ENCODE peak calls at places on chromosome 3, in ten cellular contexts. B is skeletal muscle cell, N is A673, Q is endodermal cell, C is HepG2, V is AG10803, Y is colonic mucosa, G is MM.1S, X is endothelial cell of umbilical vein, J is ovary. A is an unnamed sample.

GRCh38 chr3:127446756-127447155 is 143.8 kb downstream of the TPRA1 start:
- DNase-seq in V (no peak), B (no peak), Q (peak; percentile 13), G (no peak), C (no peak), J (no peak), N (no peak), Y (no peak), X (no peak), A (peak; percentile 34)

GRCh38 chr3:160444411-160444810 is 5.2 kb downstream of the TRIM59 start:
- DNase-seq in V (no peak), Y (no peak), B (no peak), N (no peak), G (no peak), J (no peak), C (no peak), Q (no peak), X (no peak), A (no peak)

GRCh38 chr3:42057561-42058211 is 33.5 kb upstream of the TRAK1 start:
- DNase-seq in G (no peak), N (no peak), Y (peak; percentile 69), C (no peak), Q (no peak), X (no peak), V (no peak), J (no peak), B (no peak), A (no peak)

GRCh38 chr3:126107960-126108688 is 24.2 kb upstream of the SLC41A3 start:
- DNase-seq in V (no peak), B (no peak), N (no peak), C (no peak), G (no peak), Q (no peak), J (no peak), X (no peak), Y (peak; percentile 11), A (no peak)

GRCh38 chr3:151852074-151852811 is 21.2 kb upstream of the SUCNR1 start:
- DNase-seq in X (no peak), B (no peak), C (no peak), J (no peak), Y (no peak), G (no peak), N (no peak), Q (no peak), V (no peak), A (no peak)

GRCh38 chr3:31486865-31487533 is 45.7 kb upstream of the STT3B start:
- DNase-seq in J (no peak), B (no peak), V (no peak), Q (no peak), N (no peak), Y (no peak), G (no peak), C (peak; percentile 44), X (no peak), A (no peak)

GRCh38 chr3:124601189-124601588 is 129.1 kb upstream of the UMPS start:
- DNase-seq in X (no peak), V (no peak), C (no peak), Y (no peak), J (no peak), N (no peak), G (no peak), B (no peak), Q (no peak), A (no peak)

GRCh38 chr3:108329508-108329907 is 33.2 kb downstream of the HHLA2 start:
- DNase-seq in Y (no peak), G (no peak), X (no peak), C (no peak), N (no peak), Q (no peak), V (no peak), J (no peak), B (no peak), A (no peak)

GRCh38 chr3:114624676-114625181 is 330.9 kb downstream of the TIGIT start:
- DNase-seq in C (peak; percentile 87), X (peak; percentile 97), G (no peak), J (peak; percentile 94), V (peak; percentile 98), Y (peak; percentile 58), Q (peak; percentile 48), B (peak; percentile 97), N (peak; percentile 10), A (peak; percentile 97)

GRCh38 chr3:43178891-43179366 is 73.0 kb upstream of the POMGNT2 start:
- DNase-seq in V (peak; percentile 21), X (peak; percentile 83), Y (peak; percentile 86), B (peak; percentile 69), Q (peak; percentile 20), G (no peak), C (peak; percentile 91), N (no peak), J (no peak), A (no peak)

GRCh38 chr3:45760878-45761711 is 35.2 kb downstream of the SLC6A20 start:
- DNase-seq in V (peak; percentile 68), X (peak; percentile 48), Q (peak; percentile 87), B (peak; percentile 20), Y (peak; percentile 51), G (peak; percentile 47), J (peak; percentile 43), C (peak; percentile 39), N (peak; percentile 23), A (no peak)

GRCh38 chr3:177838951-177839350 is 641.7 kb upstream of the TBL1XR1 start:
- DNase-seq in C (no peak), B (no peak), X (no peak), N (no peak), J (no peak), V (no peak), Q (no peak), G (no peak), Y (no peak), A (no peak)

GRCh38 chr3:106510206-106510605 is 641.4 kb upstream of the CBLB start:
- DNase-seq in V (peak; percentile 82), X (no peak), B (peak; percentile 22), C (no peak), Q (no peak), Y (no peak), N (no peak), G (no peak), J (no peak), A (no peak)

GRCh38 chr3:152362086-152362485 is 93.4 kb downstream of the MBNL1 start:
- DNase-seq in G (no peak), Y (no peak), B (no peak), C (no peak), X (no peak), V (no peak), Q (no peak), J (no peak), N (no peak), A (no peak)

DNA sequence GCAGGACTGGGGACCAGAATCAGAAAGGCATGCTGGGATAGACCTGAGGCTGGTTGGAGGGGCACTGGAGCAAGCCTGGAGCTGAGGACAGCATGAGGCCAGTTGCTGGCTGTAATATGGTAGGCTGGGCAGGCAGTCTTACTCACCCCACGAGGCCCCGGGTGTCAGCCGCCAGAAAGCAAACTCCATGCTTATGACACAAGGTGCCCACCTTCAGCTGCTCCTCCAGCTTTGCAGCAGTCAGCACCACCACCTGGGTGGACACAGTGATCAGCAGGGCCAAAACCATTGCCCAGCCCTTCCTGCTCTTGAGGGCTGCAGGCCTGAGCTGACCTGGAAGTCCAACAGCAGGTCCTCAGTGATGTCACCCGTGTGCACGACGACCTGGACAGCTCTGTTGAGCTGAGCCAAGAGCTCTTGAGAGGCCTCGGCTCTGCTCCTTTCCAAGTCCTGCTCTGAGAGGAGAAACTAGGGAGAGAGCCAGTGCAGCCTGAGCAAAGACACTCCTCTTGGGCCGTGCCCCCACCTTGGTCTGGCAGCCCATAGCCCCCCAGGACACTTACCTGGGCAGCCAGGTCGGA is 747 bp downstream of the UBA7 start:
- DNase-seq in J (no peak), N (no peak), V (no peak), C (no peak), G (no peak), Y (no peak), X (no peak), Q (no peak), B (no peak), A (no peak)
- H3K4me3 ChIP-seq in J (peak overlapping the region; percentile 42), N (no peak overlapping the region), V (peak overlapping the region; percentile 75), C (peak overlapping the region; percentile 56), G (peak overlapping the region; percentile 56), Y (peak overlapping the region; percentile 43), X (peak overlapping the region; percentile 48), Q (no peak overlapping the region), B (peak overlapping the region; percentile 45), A (peak overlapping the region; percentile 41)

DNA sequence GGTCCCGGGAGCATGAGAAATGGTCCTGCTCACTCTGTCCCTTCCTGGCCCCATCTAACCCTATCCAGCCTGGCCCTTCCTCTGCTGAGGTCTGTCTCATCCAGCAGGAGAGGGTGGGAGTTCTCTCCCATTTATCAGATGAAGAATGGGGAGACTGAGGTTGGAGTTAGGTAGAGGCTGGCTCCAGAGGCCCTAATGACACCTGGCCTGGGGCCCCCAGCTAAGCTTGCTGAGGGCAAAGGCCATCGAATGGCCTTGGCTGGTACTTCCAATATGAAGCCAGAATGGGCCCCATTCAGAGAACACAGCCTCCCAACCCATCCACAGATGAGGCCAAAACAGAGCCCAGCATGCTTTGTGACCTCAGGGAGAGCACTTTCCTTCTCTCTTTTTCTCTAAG is 1.4 kb downstream of the CAMK1 start:
- DNase-seq in X (no peak), N (no peak), Q (no peak), V (no peak), J (no peak), Y (no peak), C (peak; percentile 25), G (no peak), B (no peak), A (no peak)
- H3K4me3 ChIP-seq in X (no peak overlapping the region), N (no peak overlapping the region), Q (no peak overlapping the region), V (no peak overlapping the region), J (no peak overlapping the region), Y (no peak overlapping the region), C (peak overlapping the region; percentile 76), G (no peak overlapping the region), B (no peak overlapping the region), A (no peak overlapping the region)

GRCh38 chr3:176087066-176087697 is 1110.1 kb downstream of the TBL1XR1 start:
- DNase-seq in Q (no peak), X (no peak), V (no peak), J (no peak), G (peak; percentile 69), B (no peak), Y (no peak), N (no peak), C (no peak), A (no peak)
- H3K4me3 ChIP-seq in Q (no peak overlapping the region), X (no peak overlapping the region), V (no peak overlapping the region), J (no peak overlapping the region), G (peak overlapping the region; percentile 33), B (no peak overlapping the region), Y (no peak overlapping the region), N (no peak overlapping the region), C (no peak overlapping the region), A (no peak overlapping the region)

DNA sequence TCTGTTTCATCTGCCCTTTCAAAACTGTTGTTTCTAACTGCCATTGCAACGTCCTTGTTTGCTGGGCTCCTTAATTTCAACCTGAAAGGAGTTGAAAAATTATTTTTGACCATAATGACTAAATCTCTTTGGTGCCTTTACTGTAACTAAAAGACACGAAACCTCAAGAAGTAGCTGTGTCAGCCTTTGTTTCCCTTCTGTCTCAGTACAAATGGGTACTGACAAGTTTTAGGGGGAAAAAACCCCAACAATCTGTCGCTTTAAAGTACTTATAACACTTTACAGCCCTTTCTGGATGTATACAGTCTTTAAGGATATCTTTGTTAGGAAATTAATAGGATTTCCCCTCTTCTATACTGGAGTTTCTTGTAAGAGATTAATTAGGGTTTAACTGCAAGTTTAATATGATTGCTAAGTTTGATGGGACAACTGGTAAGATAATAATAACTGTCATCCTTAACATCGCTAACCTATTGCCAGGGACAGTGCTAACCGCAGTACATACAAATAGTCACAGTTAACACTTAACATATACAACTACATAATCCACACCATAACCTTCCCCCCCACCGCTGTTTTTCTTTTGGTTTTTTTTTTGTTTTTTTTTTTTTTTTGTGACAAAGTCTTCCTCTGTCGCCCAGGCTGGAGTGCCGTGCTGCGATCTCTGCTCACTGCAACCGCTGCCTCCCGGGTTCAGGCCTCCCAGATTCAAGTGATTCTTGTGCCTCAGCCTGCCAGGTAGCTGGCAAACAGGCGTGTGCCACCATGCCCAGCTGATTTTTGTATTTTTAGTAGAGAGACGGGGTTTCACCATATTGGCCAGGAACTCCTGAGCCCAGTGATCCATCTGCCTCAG is 1.7 kb downstream of the GXYLT2 start:
- DNase-seq in N (no peak), Y (no peak), V (no peak), G (no peak), C (no peak), J (peak; percentile 34), B (no peak), X (no peak), Q (no peak), A (no peak)
- H3K4me3 ChIP-seq in N (peak overlapping the region; percentile 58), Y (no peak overlapping the region), V (peak overlapping the region; percentile 66), G (no peak overlapping the region), C (peak overlapping the region; percentile 70), J (peak overlapping the region; percentile 34), B (peak overlapping the region; percentile 69), X (no peak overlapping the region), Q (peak overlapping the region; percentile 86), A (peak overlapping the region; percentile 97)

A was measured in aorta.